ENCODE peak calls at places on chromosomes 2 and 18, in five cellular contexts. R is activated CD8-positive, alpha-beta memory T cell treated with anti-CD3 and anti-CD28 coated beads for 48 hours; K is HTR-8/SVneo; Z is anterior cingulate cortex; T is CD8-positive, alpha-beta memory T cell. A is an unnamed sample.

GRCh38 chr18:73352546-73352945 is 484.8 kb upstream of the NETO1 start:
- DNase-seq in R (no peak), Z (no peak), T (no peak), K (no peak), A (no peak)

GRCh38 chr2:888211-888801 is 62.3 kb upstream of the SNTG2 start:
- DNase-seq in R (no peak), K (no peak), T (no peak), Z (no peak), A (no peak)

GRCh38 chr18:54020346-54020745 is 204.1 kb downstream of the MBD2 start:
- DNase-seq in T (no peak), R (no peak), K (no peak), Z (no peak), A (no peak)

GRCh38 chr2:239058746-239059145 is 210.9 kb downstream of the TWIST2 start:
- DNase-seq in R (no peak), T (no peak), K (no peak), Z (no peak), A (no peak)

GRCh38 chr18:53946561-53946960 is 277.9 kb downstream of the MBD2 start:
- DNase-seq in Z (no peak), R (no peak), T (no peak), K (no peak), A (no peak)

GRCh38 chr2:190119257-190119656 is 56.7 kb upstream of the MSTN start:
- DNase-seq in Z (peak; percentile 39), R (no peak), K (no peak), T (peak; percentile 31), A (no peak)

GRCh38 chr2:187964742-187965141 is 326.9 kb upstream of the GULP1 start:
- DNase-seq in R (no peak), T (no peak), Z (no peak), K (no peak), A (no peak)

GRCh38 chr2:126674075-126674744 is 18.3 kb downstream of the GYPC start:
- DNase-seq in Z (no peak), T (no peak), K (no peak), R (no peak), A (no peak)

GRCh38 chr2:138071720-138072719 is 107.7 kb downstream of the HNMT start:
- DNase-seq in T (no peak), K (peak; percentile 59), R (no peak), Z (no peak), A (no peak)

GRCh38 chr2:41784496-41784895 is 263.3 kb upstream of the PKDCC start:
- DNase-seq in T (no peak), Z (no peak), R (no peak), K (no peak), A (no peak)

GRCh38 chr2:128435576-128436497 is 117.2 kb upstream of the HS6ST1 start:
- DNase-seq in T (no peak), R (no peak), Z (no peak), K (no peak), A (peak; percentile 31)

GRCh38 chr2:26344581-26345283 is 1.2 kb upstream of the SELENOI start:
- DNase-seq in Z (no peak), R (no peak), K (no peak), T (no peak), A (no peak)

GRCh38 chr2:232980683-232981082 is 32.4 kb downstream of the NGEF start:
- DNase-seq in R (no peak), Z (no peak), K (no peak), T (no peak), A (no peak)

GRCh38 chr2:207744050-207744449 is 25.7 kb downstream of the FZD5 start:
- DNase-seq in R (no peak), K (no peak), Z (no peak), T (no peak), A (no peak)

GRCh38 chr2:31127931-31128330 is 10.3 kb downstream of the GALNT14 start:
- DNase-seq in R (no peak), K (no peak), T (no peak), Z (no peak), A (no peak)

GRCh38 chr2:156437272-156437671 is 1.1 kb downstream of the GPD2 start:
- DNase-seq in R (no peak), T (no peak), K (no peak), Z (peak; percentile 21), A (peak; percentile 66)

GRCh38 chr2:233387667-233388528 is 33.6 kb downstream of the DGKD start:
- DNase-seq in Z (peak; percentile 88), R (no peak), K (no peak), T (peak; percentile 31), A (no peak)